ENCODE peak calls at places on chromosome 15, in ten cellular contexts. S, R, C, A, J, P, T, K, W and D are unnamed samples.

GRCh38 chr15:32112101-32112500 is 81.8 kb downstream of the CHRNA7 start:
- DNase-seq in S (no peak), R (no peak), C (no peak), A (no peak), J (no peak), P (no peak), T (no peak), K (no peak), W (no peak), D (no peak)

GRCh38 chr15:62790531-62790930 is 252.0 kb upstream of the TPM1 start:
- DNase-seq in S (no peak), R (no peak), C (no peak), A (no peak), J (no peak), P (no peak), T (no peak), K (no peak), W (no peak), D (no peak)

GRCh38 chr15:63503739-63504246 is 600 bp upstream of the USP3 start:
- DNase-seq in S (peak; percentile 51), R (no peak), C (no peak), A (no peak), J (peak; percentile 70), P (peak; percentile 76), T (peak; percentile 77), K (no peak), W (no peak), D (no peak)

GRCh38 chr15:62994975-62995730 is 47.4 kb upstream of the TPM1 start:
- DNase-seq in S (no peak), R (no peak), C (no peak), A (no peak), J (no peak), P (no peak), T (no peak), K (no peak), W (no peak), D (no peak)

GRCh38 chr15:67945951-67946700 is 106.3 kb upstream of the RNU6-1 start:
- DNase-seq in S (no peak), R (no peak), C (no peak), A (no peak), J (peak; percentile 69), P (no peak), T (no peak), K (peak; percentile 82), W (no peak), D (no peak)

GRCh38 chr15:74988007-74988800 is 7.2 kb upstream of the SCAMP5 start:
- DNase-seq in S (no peak), R (no peak), C (no peak), A (peak; percentile 73), J (no peak), P (no peak), T (no peak), K (peak; percentile 53), W (peak; percentile 5), D (no peak)

GRCh38 chr15:80974914-80975313 is 14.7 kb downstream of the MESD start:
- DNase-seq in S (no peak), R (no peak), C (no peak), A (no peak), J (no peak), P (no peak), T (no peak), K (no peak), W (no peak), D (no peak)

GRCh38 chr15:62940755-62941361 is 101.7 kb upstream of the TPM1 start:
- DNase-seq in S (no peak), R (no peak), C (peak; percentile 89), A (peak; percentile 3), J (peak; percentile 32), P (no peak), T (peak; percentile 24), K (peak; percentile 83), W (no peak), D (no peak)

GRCh38 chr15:84937144-84937543 is 44.5 kb upstream of the PDE8A start:
- DNase-seq in S (no peak), R (no peak), C (no peak), A (peak; percentile 7), J (no peak), P (no peak), T (no peak), K (no peak), W (peak; percentile 4), D (no peak)

GRCh38 chr15:58437531-58438105 is 5.8 kb downstream of the LIPC start:
- DNase-seq in S (no peak), R (no peak), C (no peak), A (no peak), J (no peak), P (no peak), T (no peak), K (no peak), W (no peak), D (no peak)

GRCh38 chr15:39403674-39404117 is 177.2 kb upstream of the THBS1 start:
- DNase-seq in S (no peak), R (no peak), C (no peak), A (no peak), J (no peak), P (no peak), T (no peak), K (no peak), W (peak; percentile 20), D (no peak)

GRCh38 chr15:89499156-89499555 is 2.8 kb upstream of the RHCG start:
- DNase-seq in S (no peak), R (no peak), C (no peak), A (no peak), J (no peak), P (no peak), T (no peak), K (no peak), W (no peak), D (peak; percentile 51)

GRCh38 chr15:28892789-28893610 is 7.2 kb downstream of the APBA2 start:
- DNase-seq in S (no peak), R (peak; percentile 34), C (no peak), A (no peak), J (no peak), P (no peak), T (no peak), K (no peak), W (no peak), D (no peak)

GRCh38 chr15:64813075-64813474 is 12.4 kb downstream of the PIF1 start:
- DNase-seq in S (no peak), R (no peak), C (no peak), A (no peak), J (no peak), P (no peak), T (no peak), K (peak; percentile 19), W (no peak), D (no peak)

GRCh38 chr15:96849501-96849900 is 519.0 kb downstream of the NR2F2 start:
- DNase-seq in S (no peak), R (no peak), C (no peak), A (no peak), J (no peak), P (no peak), T (no peak), K (no peak), W (no peak), D (no peak)

GRCh38 chr15:57675481-57676181 is 30.9 kb upstream of the POLR2M start:
- DNase-seq in S (no peak), R (no peak), C (no peak), A (no peak), J (no peak), P (no peak), T (no peak), K (no peak), W (no peak), D (no peak)

GRCh38 chr15:68578960-68579935 is at the start of gene CORO2B:
- DNase-seq in S (no peak), R (peak; percentile 40), C (no peak), A (peak; percentile 7), J (no peak), P (no peak), T (no peak), K (peak; percentile 36), W (peak; percentile 48), D (no peak)

GRCh38 chr15:68991723-68992122 is 22.8 kb upstream of the NOX5 start:
- DNase-seq in S (no peak), R (no peak), C (no peak), A (no peak), J (no peak), P (no peak), T (no peak), K (no peak), W (peak; percentile 87), D (no peak)

GRCh38 chr15:97521894-97522293 is 438.6 kb upstream of the ARRDC4 start:
- DNase-seq in S (no peak), R (no peak), C (no peak), A (peak; percentile 37), J (no peak), P (no peak), T (no peak), K (no peak), W (no peak), D (no peak)

GRCh38 chr15:78065973-78066946 is 11.3 kb downstream of the TBC1D2B start:
- DNase-seq in S (peak; percentile 53), R (no peak), C (no peak), A (no peak), J (no peak), P (no peak), T (no peak), K (no peak), W (no peak), D (no peak)

GRCh38 chr15:61681038-61681418 is 379.2 kb downstream of the VPS13C start:
- DNase-seq in S (no peak), R (no peak), C (no peak), A (no peak), J (no peak), P (no peak), T (no peak), K (no peak), W (no peak), D (no peak)

GRCh38 chr15:62059818-62060115 is 480 bp downstream of the VPS13C start:
- DNase-seq in S (peak; percentile 82), R (no peak), C (no peak), A (peak; percentile 90), J (peak; percentile 31), P (peak; percentile 38), T (peak; percentile 79), K (peak; percentile 31), W (no peak), D (peak; percentile 73)

GRCh38 chr15:74208901-74209559 is 6.4 kb upstream of the STRA6 start:
- DNase-seq in S (no peak), R (no peak), C (no peak), A (peak; percentile 11), J (no peak), P (no peak), T (no peak), K (peak; percentile 69), W (peak; percentile 67), D (no peak)

GRCh38 chr15:55829826-55830225 is 86.9 kb upstream of the PRTG start:
- DNase-seq in S (no peak), R (no peak), C (no peak), A (peak; percentile 23), J (no peak), P (no peak), T (no peak), K (no peak), W (no peak), D (no peak)